ENCODE peak calls at places on chromosome 18, in five cellular contexts. J is nephron progenitor cell, O is A549, D is H9, T is upper lobe of right lung. E is an unnamed sample.

GRCh38 chr18:8431036-8431435 is 178.2 kb upstream of the RAB12 start:
- DNase-seq in J (no peak), O (no peak), D (no peak), T (no peak), E (no peak)

GRCh38 chr18:73613706-73614340 is 533.8 kb downstream of the FBXO15 start:
- DNase-seq in J (no peak), O (no peak), D (no peak), T (no peak), E (no peak)

GRCh38 chr18:21459706-21460286 is 140.7 kb downstream of the ESCO1 start:
- DNase-seq in J (no peak), O (no peak), D (no peak), T (no peak), E (no peak)

GRCh38 chr18:49639643-49640361 is 77.9 kb downstream of the LIPG start:
- DNase-seq in J (no peak), O (no peak), D (no peak), T (no peak), E (no peak)

GRCh38 chr18:45734505-45734904 is 10.5 kb downstream of the SLC14A1 start:
- DNase-seq in J (no peak), O (no peak), D (no peak), T (no peak), E (no peak)

GRCh38 chr18:74708169-74708568 is 110.5 kb downstream of the ZNF407 start:
- DNase-seq in J (no peak), O (no peak), D (no peak), T (no peak), E (no peak)

GRCh38 chr18:77079088-77079487 is 53.5 kb downstream of the MBP start:
- DNase-seq in J (no peak), O (no peak), D (no peak), T (no peak), E (no peak)

GRCh38 chr18:75477913-75478312 is 50.4 kb upstream of the SMIM21 start:
- DNase-seq in J (no peak), O (no peak), D (no peak), T (no peak), E (no peak)

GRCh38 chr18:79610461-79611039 is 69.1 kb upstream of the CTDP1 start:
- DNase-seq in J (no peak), O (no peak), D (no peak), T (peak; percentile 50), E (no peak)

GRCh38 chr18:21682276-21683051 is 22.1 kb downstream of the ABHD3 start:
- DNase-seq in J (no peak), O (no peak), D (no peak), T (no peak), E (no peak)

GRCh38 chr18:37864122-37864521 is 298.5 kb upstream of the CELF4 start:
- DNase-seq in J (no peak), O (no peak), D (no peak), T (no peak), E (no peak)

GRCh38 chr18:44452346-44452745 is 228.3 kb upstream of the SETBP1 start:
- DNase-seq in J (no peak), O (no peak), D (no peak), T (no peak), E (no peak)

GRCh38 chr18:26422472-26423162 is 125.7 kb downstream of the KCTD1 start:
- DNase-seq in J (no peak), O (no peak), D (no peak), T (no peak), E (no peak)

GRCh38 chr18:7336616-7337015 is 105.7 kb downstream of the LRRC30 start:
- DNase-seq in J (no peak), O (no peak), D (no peak), T (no peak), E (no peak)

GRCh38 chr18:67092141-67092540 is 424.4 kb downstream of the DSEL start:
- DNase-seq in J (no peak), O (no peak), D (no peak), T (no peak), E (no peak)

GRCh38 chr18:74493689-74494088 is 2.5 kb upstream of the CNDP2 start:
- DNase-seq in J (peak; percentile 31), O (peak; percentile 14), D (peak; percentile 65), T (no peak), E (peak; percentile 61)

GRCh38 chr18:73881396-73881795 is 266.2 kb downstream of the FBXO15 start:
- DNase-seq in J (no peak), O (no peak), D (no peak), T (no peak), E (no peak)

GRCh38 chr18:76351961-76352581 is 143.0 kb downstream of the ZNF516 start:
- DNase-seq in J (peak; percentile 45), O (peak; percentile 15), D (peak; percentile 52), T (peak; percentile 72), E (peak; percentile 61)

GRCh38 chr18:58541789-58542425 is 87.0 kb downstream of the ALPK2 start:
- DNase-seq in J (no peak), O (peak; percentile 67), D (no peak), T (no peak), E (peak; percentile 71)

GRCh38 chr18:57443247-57443646 is 8.1 kb downstream of the ONECUT2 start:
- DNase-seq in J (no peak), O (no peak), D (no peak), T (no peak), E (no peak)
- TF ChIP-seq CTCF in J (no peak), O (no peak), D (no peak), T (no peak), E (no peak)

DNA sequence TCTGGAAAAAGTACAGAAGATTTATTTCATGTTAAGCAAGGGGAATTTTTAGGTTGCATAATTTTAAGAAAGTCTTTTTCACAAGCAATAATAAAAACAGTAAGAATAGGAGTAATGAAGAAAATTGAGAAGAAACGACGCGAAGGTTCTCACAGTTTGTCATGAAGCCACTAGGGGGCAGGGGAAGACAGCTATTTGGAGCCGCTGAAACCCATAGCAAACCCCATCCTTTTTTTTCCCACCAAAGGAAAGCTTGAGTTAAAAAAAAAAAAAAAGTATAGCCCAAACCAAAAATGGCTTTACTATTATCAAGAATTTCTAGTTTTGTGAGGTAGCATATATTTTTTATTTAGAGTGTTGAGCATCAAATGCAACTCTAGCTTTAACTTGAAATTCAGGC is 300.9 kb downstream of the PHLPP1 start:
- DNase-seq in J (peak; percentile 55), O (peak; percentile 36), D (peak; percentile 33), T (no peak), E (peak; percentile 56)
- TF ChIP-seq CTCF in J (peak; percentile 88), O (peak; percentile 66), D (peak; percentile 89), T (peak; percentile 86), E (peak; percentile 86)

GRCh38 chr18:25061345-25061744 is 290.6 kb downstream of the ZNF521 start:
- DNase-seq in J (no peak), O (no peak), D (no peak), T (no peak), E (no peak)

GRCh38 chr18:25058520-25058919 is 293.4 kb downstream of the ZNF521 start:
- DNase-seq in J (no peak), O (no peak), D (no peak), T (no peak), E (peak; percentile 4)

GRCh38 chr18:25066536-25066935 is 285.4 kb downstream of the ZNF521 start:
- DNase-seq in J (no peak), O (no peak), D (no peak), T (no peak), E (no peak)

GRCh38 chr18:25067291-25068050 is 284.5 kb downstream of the ZNF521 start:
- DNase-seq in J (no peak), O (no peak), D (no peak), T (no peak), E (no peak)

DNA sequence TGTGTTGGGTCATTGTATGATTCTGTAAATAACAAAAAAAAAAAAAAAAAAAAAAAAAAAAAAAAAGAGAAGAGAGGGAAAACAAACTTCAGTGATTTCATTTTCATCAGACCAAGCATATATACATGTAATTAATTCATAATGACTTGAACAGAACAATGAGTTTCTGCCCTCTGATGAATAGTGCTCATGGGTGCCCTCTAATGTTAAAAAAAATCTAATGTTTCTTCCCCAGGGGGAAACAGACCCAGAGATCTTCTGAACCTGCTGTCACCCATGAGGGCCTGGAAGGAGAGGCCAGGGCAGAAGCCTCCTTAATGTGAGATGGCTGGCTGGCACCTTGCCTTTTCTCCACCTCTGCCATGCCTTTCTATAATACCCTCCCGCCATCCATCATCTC is 289.2 kb downstream of the ZNF521 start:
- DNase-seq in J (no peak), O (no peak), D (no peak), T (no peak), E (no peak)
- TF ChIP-seq CTCF in J (no peak), O (no peak), D (no peak), T (no peak), E (no peak)

DNA sequence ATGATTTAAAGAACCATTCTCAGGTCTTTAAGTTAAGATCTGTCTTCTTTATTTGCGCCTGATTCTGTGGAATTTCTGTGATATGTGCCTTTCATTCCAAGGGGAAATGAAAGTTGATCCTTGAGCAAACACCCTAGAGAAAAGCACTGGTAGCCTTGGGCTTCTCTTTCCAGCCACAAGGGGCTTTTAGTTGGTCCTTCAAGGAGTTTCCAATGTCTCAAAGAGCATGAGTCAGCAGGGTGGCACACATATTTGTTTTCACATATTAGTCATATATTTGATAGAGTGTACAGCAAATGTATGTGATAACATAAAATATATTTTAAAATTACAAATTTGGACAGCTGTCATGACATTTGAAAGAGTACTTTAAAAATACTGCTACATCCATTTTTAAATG is 339.5 kb downstream of the TXNL1 start:
- DNase-seq in J (no peak), O (peak; percentile 43), D (no peak), T (no peak), E (peak; percentile 60)
- TF ChIP-seq CTCF in J (no peak), O (peak; percentile 16), D (peak; percentile 49), T (no peak), E (no peak)

DNA sequence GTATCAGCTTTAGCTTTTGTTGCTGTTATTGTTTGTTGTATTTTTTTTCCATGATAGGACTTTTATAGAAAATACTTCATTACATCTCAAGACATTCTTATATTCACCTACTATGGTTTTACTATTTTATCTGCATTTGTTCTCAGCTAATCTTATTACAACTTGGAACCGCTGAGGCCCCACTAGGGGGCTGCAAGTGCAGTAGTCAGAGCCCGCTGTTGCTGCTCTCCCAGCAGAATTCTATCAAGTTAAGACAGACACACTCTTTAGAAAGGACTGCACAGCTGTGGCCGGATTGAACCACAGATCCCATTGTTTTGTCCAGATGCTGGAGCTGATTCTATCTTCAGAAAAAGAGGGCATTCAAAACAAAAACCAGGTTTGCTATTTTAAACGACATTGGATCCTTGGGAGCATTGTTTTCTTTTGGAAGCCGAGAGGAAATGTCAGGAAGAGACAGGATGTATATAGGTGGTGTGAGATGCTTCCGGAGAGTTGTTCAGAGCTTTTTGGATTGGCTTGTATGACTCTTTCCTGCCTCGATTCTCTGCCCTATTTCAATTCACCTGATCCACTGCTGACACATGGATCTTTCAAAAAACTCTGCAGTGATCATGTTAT is 105.7 kb upstream of the GAREM1 start:
- DNase-seq in J (peak; percentile 37), O (no peak), D (peak; percentile 46), T (no peak), E (peak; percentile 20)
- TF ChIP-seq CTCF in J (peak; percentile 46), O (peak; percentile 14), D (peak; percentile 72), T (peak; percentile 33), E (peak; percentile 24)